ENCODE peak calls at places on chromosomes 16 and 17, in five cellular contexts. Q, S, D, I and H are unnamed samples.

GRCh38 chr17:32226881-32227280 is 38.8 kb upstream of the RHBDL3 start:
- DNase-seq in D (no peak), S (no peak), I (no peak), Q (no peak), H (no peak)

GRCh38 chr16:17775061-17775460 is 304.3 kb upstream of the XYLT1 start:
- DNase-seq in S (no peak), I (no peak), Q (no peak), D (no peak), H (no peak)

GRCh38 chr16:75924397-75924796 is 198.1 kb upstream of the CPHXL start:
- DNase-seq in Q (no peak), S (no peak), D (no peak), I (no peak), H (no peak)

GRCh38 chr17:30915833-30916611 is 5.7 kb upstream of the ADAP2 start:
- DNase-seq in D (no peak), Q (no peak), S (no peak), I (no peak), H (no peak)

GRCh38 chr17:13074026-13074425 is 56.2 kb upstream of the ELAC2 start:
- DNase-seq in Q (no peak), S (peak; percentile 16), I (no peak), D (no peak), H (no peak)

GRCh38 chr16:47309581-47310312 is 151.1 kb downstream of the ITFG1 start:
- DNase-seq in S (no peak), Q (no peak), D (no peak), I (no peak), H (no peak)

GRCh38 chr16:67884684-67885083 is at the start of gene NRN1L:
- DNase-seq in S (peak; percentile 85), D (peak; percentile 93), Q (peak; percentile 96), I (no peak), H (peak; percentile 68)

GRCh38 chr17:78231991-78232759 is 744 bp downstream of the TMEM235 start:
- DNase-seq in D (peak; percentile 71), Q (no peak), S (no peak), I (peak; percentile 50), H (no peak)

GRCh38 chr16:48629531-48629930 is 19.6 kb upstream of the N4BP1 start:
- DNase-seq in S (no peak), Q (no peak), D (no peak), I (no peak), H (no peak)

GRCh38 chr17:44218344-44219125 is 940 bp downstream of the UBTF start:
- DNase-seq in I (peak; percentile 91), S (peak; percentile 83), Q (peak; percentile 96), D (peak; percentile 79), H (no peak)

GRCh38 chr17:67365762-67366192 is 600 bp downstream of the PSMD12 start:
- DNase-seq in D (no peak), Q (no peak), I (peak; percentile 59), S (no peak), H (no peak)

GRCh38 chr17:58576679-58577367 is 62.4 kb upstream of the MTMR4 start:
- DNase-seq in D (no peak), S (no peak), Q (no peak), I (no peak), H (no peak)

GRCh38 chr17:71438631-71439146 is 682.1 kb upstream of the SOX9 start:
- DNase-seq in Q (no peak), I (no peak), S (peak; percentile 76), D (peak; percentile 17), H (no peak)

GRCh38 chr16:1091992-1092552 is 4.0 kb downstream of the C1QTNF8 start:
- DNase-seq in S (no peak), Q (no peak), I (no peak), D (no peak), H (no peak)

GRCh38 chr17:2693561-2694380 is 17.8 kb downstream of the CLUH start:
- DNase-seq in S (no peak), D (peak; percentile 9), Q (no peak), I (no peak), H (no peak)

GRCh38 chr17:64504769-64505319 is 1.2 kb downstream of the DDX5 start:
- DNase-seq in I (no peak), D (no peak), S (no peak), Q (no peak), H (no peak)

GRCh38 chr16:73145166-73145565 is 97.2 kb upstream of the ZFHX3 start:
- DNase-seq in Q (no peak), I (no peak), S (no peak), D (peak; percentile 22), H (no peak)

GRCh38 chr17:33240397-33240796 is 52.7 kb downstream of the ASIC2 start:
- DNase-seq in I (no peak), D (peak; percentile 39), S (no peak), Q (no peak), H (no peak)

GRCh38 chr17:62098623-62099231 is 33.6 kb upstream of the MED13 start:
- DNase-seq in Q (no peak), D (no peak), S (no peak), I (peak; percentile 28), H (no peak)

GRCh38 chr16:89637379-89637778 is 20.1 kb downstream of the CHMP1A start:
- DNase-seq in Q (no peak), D (no peak), I (no peak), S (no peak), H (no peak)

GRCh38 chr17:71460943-71461342 is 659.9 kb upstream of the SOX9 start:
- DNase-seq in Q (no peak), S (no peak), I (no peak), D (peak; percentile 27), H (no peak)

GRCh38 chr17:13067629-13068303 is 49.9 kb upstream of the ELAC2 start:
- DNase-seq in I (no peak), D (no peak), S (no peak), Q (no peak), H (no peak)

GRCh38 chr17:80068301-80069160 is 32.1 kb downstream of the CCDC40 start:
- DNase-seq in D (no peak), I (no peak), Q (no peak), S (no peak), H (no peak)

GRCh38 chr17:19260958-19261357 is 23.8 kb downstream of the EPN2 start:
- DNase-seq in Q (no peak), I (no peak), S (no peak), D (no peak), H (no peak)

GRCh38 chr16:969508-970378 is 1.0 kb downstream of the LMF1 start:
- DNase-seq in I (peak; percentile 30), Q (peak; percentile 83), D (no peak), S (no peak), H (no peak)

GRCh38 chr17:81385320-81386111 is 9.7 kb upstream of the BAHCC1 start:
- DNase-seq in S (no peak), Q (no peak), I (no peak), D (no peak), H (no peak)

GRCh38 chr17:43645765-43646481 is 15.8 kb downstream of the MEOX1 start:
- DNase-seq in Q (peak; percentile 92), S (no peak), I (peak; percentile 34), D (peak; percentile 64), H (no peak)

GRCh38 chr16:70752381-70752780 is 48.6 kb downstream of the VAC14 start:
- DNase-seq in S (no peak), Q (no peak), D (no peak), I (no peak), H (no peak)

GRCh38 chr16:9489823-9490467 is 398.5 kb downstream of the HAPSTR1 start:
- DNase-seq in I (no peak), D (no peak), S (no peak), Q (peak; percentile 71), H (no peak)

GRCh38 chr16:66342294-66342900 is 24.1 kb upstream of the CDH5 start:
- DNase-seq in D (peak; percentile 86), Q (no peak), I (peak; percentile 16), S (no peak), H (no peak)

GRCh38 chr16:86484240-86484639 is 26.1 kb upstream of the FOXF1 start:
- DNase-seq in D (no peak), S (no peak), Q (no peak), I (no peak), H (no peak)

GRCh38 chr16:20298452-20298851 is 28.9 kb downstream of the GP2 start:
- DNase-seq in Q (no peak), D (no peak), I (no peak), S (no peak), H (no peak)

GRCh38 chr16:8919089-8919933 is 37.2 kb downstream of the LITAFD start:
- DNase-seq in I (peak; percentile 31), D (no peak), Q (no peak), S (no peak), H (no peak)